ENCODE peak calls at places on chromosomes 4 and X, in eight cellular contexts. K is tibial nerve; N is psoas muscle; X is PC-3; I is left ventricle myocardium inferior; R is sigmoid colon; L is tibial artery; A is CD8-positive, alpha-beta T cell. J is an unnamed sample. For H3K4me1 and H3K27me3, the result is how much of the 10 kb centered on the place peaks cover.

GRCh38 chr4:26372525-26373172 is 51.8 kb downstream of the RBPJ start:
- DNase-seq in K (no peak), N (no peak), X (peak), I (no peak), R (no peak), L (no peak), A (peak), J (no peak)

GRCh38 chr4:101192244-101192643 is 155.1 kb downstream of the PPP3CA start:
- DNase-seq in K (no peak), N (no peak), X (no peak), I (no peak), R (no peak), L (no peak), A (no peak), J (no peak)

GRCh38 chr4:1952046-1952700 is 56.6 kb downstream of the NELFA start:
- DNase-seq in K (no peak), N (no peak), X (no peak), I (no peak), R (no peak), L (no peak), A (no peak), J (no peak)

GRCh38 chrX:136397001-136397400 is 90.7 kb upstream of the BRS3 start:
- DNase-seq in K (no peak), N (no peak), X (peak), I (no peak), R (no peak), L (no peak), A (no peak), J (no peak)

GRCh38 chr4:136680271-136680670 is 852.0 kb downstream of the PCDH18 start:
- DNase-seq in K (no peak), N (no peak), X (peak), I (no peak), R (no peak), L (no peak), A (no peak), J (no peak)

GRCh38 chrX:149453030-149453429 is 52.1 kb downstream of the IDS start:
- DNase-seq in K (no peak), N (no peak), X (peak), I (no peak), R (no peak), L (no peak), A (no peak), J (no peak)

GRCh38 chrX:130594453-130594916 is 192.7 kb downstream of the RBMX2 start:
- DNase-seq in K (no peak), N (no peak), X (no peak), I (no peak), R (no peak), L (no peak), A (no peak), J (no peak)

GRCh38 chr4:183375156-183375555 is 52.9 kb upstream of the CLDN24 start:
- DNase-seq in K (no peak), N (no peak), X (no peak), I (no peak), R (no peak), L (no peak), A (no peak), J (no peak)

GRCh38 chr4:17780461-17781071 is 855 bp downstream of the FAM184B start:
- DNase-seq in K (no peak), N (no peak), X (peak), I (no peak), R (no peak), L (no peak), A (no peak), J (no peak)

GRCh38 chr4:48311896-48312295 is 29.4 kb upstream of the SLAIN2 start:
- DNase-seq in K (no peak), N (no peak), X (no peak), I (no peak), R (no peak), L (no peak), A (no peak), J (no peak)

GRCh38 chr4:184648220-184649025 is 824 bp downstream of the CASP3 start:
- DNase-seq in K (peak), N (peak), X (peak), I (peak), R (peak), L (peak), A (peak), J (peak)

GRCh38 chrX:36908801-36909403 is 99.3 kb upstream of the FAM47C start:
- DNase-seq in K (no peak), N (no peak), X (peak), I (no peak), R (no peak), L (no peak), A (no peak), J (no peak)

GRCh38 chrX:84710611-84711010 is 208.4 kb upstream of the HDX start:
- DNase-seq in K (no peak), N (no peak), X (no peak), I (no peak), R (no peak), L (no peak), A (no peak), J (no peak)

GRCh38 chr4:3484057-3484973 is 21.2 kb downstream of the DOK7 start:
- DNase-seq in K (no peak), N (peak), X (peak), I (peak), R (no peak), L (peak), A (no peak), J (peak)

GRCh38 chrX:71619193-71619592 is 882 bp upstream of the CXCR3 start:
- DNase-seq in K (no peak), N (no peak), X (no peak), I (no peak), R (no peak), L (no peak), A (no peak), J (no peak)

GRCh38 chr4:154137320-154137905 is 348.5 kb upstream of the SFRP2 start:
- DNase-seq in K (no peak), N (no peak), X (no peak), I (no peak), R (no peak), L (no peak), A (no peak), J (no peak)

GRCh38 chr4:52576326-52576725 is 82.8 kb downstream of the USP46 start:
- DNase-seq in K (no peak), N (no peak), X (no peak), I (no peak), R (no peak), L (no peak), A (no peak), J (no peak)

GRCh38 chrX:139702658-139703057 is 5.3 kb downstream of the MCF2 start:
- DNase-seq in K (no peak), N (no peak), X (no peak), I (no peak), R (no peak), L (no peak), A (no peak), J (no peak)

GRCh38 chrX:13742397-13743176 is 8.0 kb downstream of the OFD1 start:
- DNase-seq in K (no peak), N (no peak), X (no peak), I (no peak), R (no peak), L (no peak), A (no peak), J (no peak)

GRCh38 chrX:131279617-131280016 is 9.5 kb downstream of the IGSF1 start:
- DNase-seq in K (no peak), N (no peak), X (no peak), I (no peak), R (no peak), L (no peak), A (no peak), J (no peak)

GRCh38 chr4:53515076-53515475 is 76.2 kb downstream of the LNX1 start:
- DNase-seq in K (no peak), N (no peak), X (no peak), I (no peak), R (no peak), L (no peak), A (no peak), J (no peak)

GRCh38 chr4:145132521-145133098 is 34.5 kb downstream of the ABCE1 start:
- DNase-seq in K (no peak), N (no peak), X (no peak), I (no peak), R (no peak), L (no peak), A (no peak), J (no peak)

GRCh38 chr4:38529189-38530115 is 134.5 kb upstream of the KLF3 start:
- DNase-seq in K (no peak), N (no peak), X (peak), I (peak), R (no peak), L (no peak), A (peak), J (no peak)

GRCh38 chrX:150573702-150574101 is 5.3 kb downstream of the MTM1 start:
- DNase-seq in K (no peak), N (no peak), X (no peak), I (no peak), R (no peak), L (no peak), A (no peak), J (no peak)

GRCh38 chr4:3336389-3337356 is 43.9 kb downstream of the RGS12 start:
- DNase-seq in K (no peak), N (no peak), X (peak), I (no peak), R (no peak), L (no peak), A (no peak), J (no peak)

GRCh38 chr4:37392540-37393255 is 148.2 kb downstream of the NWD2 start:
- DNase-seq in K (peak), N (peak), X (peak), I (peak), R (peak), L (no peak), A (no peak), J (no peak)

GRCh38 chrX:45807572-45808425 is 607.1 kb upstream of the DIPK2B start:
- DNase-seq in K (no peak), N (no peak), X (no peak), I (no peak), R (no peak), L (no peak), A (no peak), J (no peak)

GRCh38 chrX:120459313-120459712 is 9.8 kb downstream of the LAMP2 start:
- DNase-seq in K (no peak), N (no peak), X (no peak), I (no peak), R (no peak), L (no peak), A (no peak), J (no peak)

GRCh38 chrX:2903366-2903765 is 25.8 kb downstream of the ARSD start:
- DNase-seq in K (no peak), N (no peak), X (no peak), I (no peak), R (no peak), L (no peak), A (no peak), J (no peak)

GRCh38 chr4:165294907-165295306 is 32.6 kb upstream of the MSMO1 start:
- DNase-seq in K (no peak), N (no peak), X (no peak), I (no peak), R (no peak), L (no peak), A (peak), J (no peak)

GRCh38 chrX:13428055-13428786 is 108.4 kb upstream of the ATXN3L start:
- DNase-seq in K (no peak), N (no peak), X (peak), I (no peak), R (no peak), L (no peak), A (no peak), J (no peak)

GRCh38 chr4:186820371-186820990 is 96.8 kb upstream of the FAT1 start:
- DNase-seq in K (no peak), N (peak), X (no peak), I (peak), R (peak), L (no peak), A (no peak), J (no peak)
- H3K4me1 ChIP-seq in K (under half), N (under half), X (under half), I (under half), R (under half), L (under half), A (under half), J (under half)

GRCh38 chrX:1528884-1529203 is 8.1 kb downstream of the P2RY8 start:
- DNase-seq in K (no peak), N (no peak), X (no peak), I (no peak), R (no peak), L (no peak), A (no peak), J (no peak)

GRCh38 chrX:1529328-1529727 is 7.7 kb downstream of the P2RY8 start:
- DNase-seq in K (no peak), N (no peak), X (no peak), I (no peak), R (no peak), L (no peak), A (no peak), J (no peak)

GRCh38 chrX:1533083-1533482 is 3.9 kb downstream of the P2RY8 start:
- DNase-seq in K (no peak), N (no peak), X (no peak), I (no peak), R (no peak), L (no peak), A (no peak), J (no peak)

GRCh38 chrX:1529756-1530155 is 7.2 kb downstream of the P2RY8 start:
- DNase-seq in K (no peak), N (no peak), X (no peak), I (no peak), R (no peak), L (no peak), A (no peak), J (no peak)

DNA sequence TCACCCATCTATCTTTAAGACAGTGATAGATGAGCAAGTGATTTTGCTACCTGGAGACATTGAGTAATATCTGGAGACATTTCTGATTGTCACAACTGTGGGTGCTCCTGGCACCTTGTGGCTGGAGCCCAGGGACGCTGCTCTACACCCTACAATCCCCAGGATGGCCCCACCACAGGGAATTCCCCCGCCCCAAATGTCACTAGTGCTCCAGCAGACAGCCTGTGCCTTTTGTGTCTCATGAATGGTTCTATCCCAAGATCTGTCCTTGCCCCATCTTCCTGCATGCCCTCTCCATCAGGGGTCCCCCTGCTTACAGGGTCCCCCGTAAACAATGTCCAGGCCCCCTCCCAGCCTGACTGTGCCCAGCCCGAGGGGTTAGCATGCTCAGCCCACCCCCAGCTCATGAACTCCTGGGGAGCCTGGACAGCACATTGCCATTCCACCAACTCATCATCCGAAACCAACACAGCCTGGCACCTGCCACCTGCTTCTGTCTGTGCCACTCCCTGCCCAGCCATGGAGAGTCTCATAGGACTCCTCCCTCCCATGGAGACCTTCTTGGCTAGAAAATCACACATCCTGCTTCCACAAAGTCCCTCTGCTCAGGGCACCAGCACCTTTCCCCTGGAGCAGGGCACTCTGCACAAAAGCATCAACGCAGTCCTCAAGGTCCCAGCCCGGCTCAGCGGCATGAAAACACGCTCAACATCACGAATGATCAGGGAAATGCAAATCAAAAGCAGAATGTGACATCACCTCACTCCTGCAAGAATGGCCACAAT is 5.7 kb downstream of the P2RY8 start:
- DNase-seq in K (no peak), N (no peak), X (no peak), I (no peak), R (peak), L (peak), A (no peak), J (no peak)
- H3K4me3 ChIP-seq in K (no peak), N (no peak), X (no peak), I (no peak), R (no peak), L (no peak), A (no peak), J (no peak)

GRCh38 chr4:4869380-4869723 is 9.9 kb downstream of the MSX1 start:
- DNase-seq in K (no peak), N (no peak), X (no peak), I (no peak), R (no peak), L (no peak), A (no peak), J (no peak)
- H3K27me3 ChIP-seq in K (under half), N (half or more), X (half or more), I (half or more), R (half or more), L (under half), A (under half), J (half or more)

GRCh38 chr4:57078685-57079521 is 31.3 kb downstream of the IGFBP7 start:
- DNase-seq in K (no peak), N (no peak), X (no peak), I (no peak), R (no peak), L (no peak), A (no peak), J (no peak)
- H3K4me1 ChIP-seq in K (under half), N (under half), X (under half), I (half or more), R (half or more), L (half or more), A (under half), J (under half)

GRCh38 chr4:108359936-108360681 is 191.4 kb upstream of the LEF1 start:
- DNase-seq in K (no peak), N (no peak), X (no peak), I (no peak), R (no peak), L (no peak), A (no peak), J (no peak)
- H3K4me3 ChIP-seq in K (no peak), N (no peak), X (no peak), I (no peak), R (no peak), L (no peak), A (peak), J (no peak)

GRCh38 chr4:84479663-84480062 is 19.4 kb downstream of the NKX6-1 start:
- DNase-seq in K (no peak), N (no peak), X (peak), I (no peak), R (no peak), L (no peak), A (no peak), J (no peak)
- H3K27me3 ChIP-seq in K (under half), N (under half), X (under half), I (half or more), R (under half), L (under half), A (under half), J (under half)

GRCh38 chrX:10010686-10011085 is 43.5 kb downstream of the CLDN34 start:
- DNase-seq in K (no peak), N (no peak), X (peak), I (no peak), R (no peak), L (no peak), A (no peak), J (no peak)
- H3K4me1 ChIP-seq in K (under half), N (under half), X (under half), I (under half), R (under half), L (under half), A (under half), J (under half)

DNA sequence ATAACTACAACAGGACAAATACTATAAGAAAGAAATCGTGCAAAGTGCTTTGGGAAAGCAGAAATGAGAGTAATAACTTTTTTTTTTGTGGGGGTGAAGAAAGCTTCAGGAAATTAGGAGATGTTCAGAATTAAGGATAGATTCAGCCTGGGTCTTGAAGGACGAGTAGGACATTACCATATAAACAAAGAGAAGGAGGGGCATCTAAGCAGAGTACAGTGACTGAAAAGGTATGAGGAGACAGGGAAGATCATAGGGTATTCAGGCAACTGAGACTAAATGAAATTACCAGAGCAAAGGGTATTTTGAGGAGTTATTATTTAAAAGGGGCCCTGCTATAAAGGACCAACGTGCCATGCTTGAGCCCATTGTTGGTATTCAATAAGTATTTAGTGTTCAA is 3.1 kb upstream of the STAP1 start:
- DNase-seq in K (no peak), N (no peak), X (no peak), I (no peak), R (no peak), L (no peak), A (no peak), J (no peak)
- H3K4me3 ChIP-seq in K (no peak), N (no peak), X (no peak), I (no peak), R (no peak), L (no peak), A (no peak), J (no peak)

GRCh38 chr4:139794158-139794954 is 128.7 kb downstream of the MGST2 start:
- DNase-seq in K (no peak), N (no peak), X (no peak), I (no peak), R (no peak), L (no peak), A (no peak), J (no peak)
- H3K27me3 ChIP-seq in K (under half), N (under half), X (under half), I (under half), R (under half), L (under half), A (under half), J (under half)